ENCODE peak calls at places on chromosomes 13 and 19, in six cellular contexts. Y, I, E, R, V and K are unnamed samples.

GRCh38 chr13:46359731-46360130 is 27.3 kb downstream of the RUBCNL start:
- DNase-seq in Y (peak), R (no peak), E (no peak), V (no peak), I (no peak), K (no peak)

GRCh38 chr13:50082426-50083283 is 67.4 kb downstream of the KCNRG start:
- DNase-seq in V (peak), I (peak), E (peak), Y (peak), R (peak), K (peak)

GRCh38 chr13:110511509-110512181 is 49.9 kb downstream of the RAB20 start:
- DNase-seq in V (no peak), E (no peak), I (no peak), Y (no peak), R (no peak), K (no peak)

GRCh38 chr13:54034047-54034446 is 1005.4 kb downstream of the OLFM4 start:
- DNase-seq in Y (no peak), R (no peak), I (no peak), V (no peak), E (no peak), K (no peak)

GRCh38 chr19:21585491-21585890 is 80.1 kb downstream of the ZNF429 start:
- DNase-seq in R (no peak), Y (no peak), I (no peak), E (no peak), V (no peak), K (no peak)

GRCh38 chr13:80361883-80362327 is 21.0 kb upstream of the SPRY2 start:
- DNase-seq in V (peak), I (no peak), R (peak), Y (no peak), E (no peak), K (no peak)

GRCh38 chr13:58908019-58908679 is 1255.6 kb downstream of the DIAPH3 start:
- DNase-seq in V (no peak), Y (no peak), E (no peak), I (no peak), R (no peak), K (no peak)

GRCh38 chr13:113125506-113126264 is 3.1 kb downstream of the F10 start:
- DNase-seq in V (no peak), E (no peak), Y (no peak), R (no peak), I (no peak), K (no peak)

GRCh38 chr19:11574689-11575088 is 2.8 kb downstream of the ACP5 start:
- DNase-seq in R (no peak), I (no peak), Y (no peak), V (no peak), E (no peak), K (no peak)

GRCh38 chr13:97879646-97880297 is 73.7 kb upstream of the IPO5 start:
- DNase-seq in Y (peak), V (no peak), E (no peak), R (no peak), I (no peak), K (no peak)

GRCh38 chr13:38566526-38566925 is 120.4 kb upstream of the FREM2 start:
- DNase-seq in I (no peak), E (no peak), Y (no peak), V (peak), R (no peak), K (no peak)

GRCh38 chr13:37187611-37188010 is 82.1 kb upstream of the CSNK1A1L start:
- DNase-seq in Y (no peak), E (no peak), I (no peak), V (no peak), R (no peak), K (no peak)